ENCODE peak calls at places on chromosomes 12 and 14, in nine cellular contexts. Q is sigmoid colon, P is uterus, C is tibial artery, T is esophagus muscularis mucosa, I is cardiac muscle cell, U is MM.1S, O is left ventricle myocardium inferior, K is stomach. B is an unnamed sample.
A peak's percentile ranks its signal among the peaks of the same experiment; 100 is the strongest.

GRCh38 chr14:64212666-64213065 is 81.5 kb downstream of the ESR2 start:
- DNase-seq in Q (no peak), P (no peak), C (no peak), T (no peak), I (no peak), U (no peak), O (no peak), K (no peak), B (no peak)

GRCh38 chr12:94220804-94221203 is 72.4 kb downstream of the PLXNC1 start:
- DNase-seq in Q (no peak), P (no peak), C (no peak), T (peak; percentile 47), I (no peak), U (no peak), O (no peak), K (no peak), B (no peak)

GRCh38 chr12:52835271-52836041 is 1.3 kb upstream of the KRT79 start:
- DNase-seq in Q (no peak), P (no peak), C (no peak), T (no peak), I (no peak), U (no peak), O (no peak), K (no peak), B (no peak)

GRCh38 chr12:112419269-112420133 is 754 bp downstream of the PTPN11 start:
- DNase-seq in Q (peak; percentile 89), P (peak; percentile 77), C (peak; percentile 75), T (peak; percentile 93), I (peak; percentile 88), U (peak; percentile 19), O (peak; percentile 63), K (peak; percentile 64), B (peak; percentile 50)

GRCh38 chr14:79665556-79665955 is 545.7 kb downstream of the DIO2 start:
- DNase-seq in Q (no peak), P (no peak), C (no peak), T (no peak), I (no peak), U (no peak), O (no peak), K (no peak), B (no peak)

GRCh38 chr14:106044949-106045596 is 518.7 kb downstream of the TMEM121 start:
- DNase-seq in Q (no peak), P (no peak), C (peak; percentile 25), T (no peak), I (no peak), U (no peak), O (no peak), K (peak; percentile 60), B (no peak)

GRCh38 chr14:96745500-96746051 is 51.6 kb upstream of the VRK1 start:
- DNase-seq in Q (peak; percentile 34), P (no peak), C (no peak), T (no peak), I (no peak), U (no peak), O (no peak), K (no peak), B (no peak)

GRCh38 chr14:103088921-103089320 is 4.9 kb downstream of the LBHD2 start:
- DNase-seq in Q (no peak), P (no peak), C (no peak), T (no peak), I (no peak), U (no peak), O (no peak), K (no peak), B (no peak)

GRCh38 chr14:35853225-35853624 is 27.1 kb downstream of the BRMS1L start:
- DNase-seq in Q (no peak), P (no peak), C (no peak), T (no peak), I (no peak), U (no peak), O (no peak), K (no peak), B (no peak)

GRCh38 chr12:85673921-85674420 is 162.2 kb downstream of the RASSF9 start:
- DNase-seq in Q (no peak), P (no peak), C (no peak), T (no peak), I (no peak), U (no peak), O (no peak), K (no peak), B (no peak)

GRCh38 chr12:53208435-53208834 is 1.4 kb upstream of the ITGB7 start:
- DNase-seq in Q (peak; percentile 79), P (no peak), C (no peak), T (no peak), I (no peak), U (no peak), O (no peak), K (no peak), B (no peak)

GRCh38 chr12:26119391-26119981 is 5.4 kb downstream of the BHLHE41 start:
- DNase-seq in Q (no peak), P (peak; percentile 45), C (no peak), T (no peak), I (peak; percentile 80), U (peak; percentile 71), O (no peak), K (no peak), B (no peak)

GRCh38 chr12:10959777-10960176 is 20.7 kb upstream of the TAS2R14 start:
- DNase-seq in Q (no peak), P (no peak), C (no peak), T (no peak), I (peak; percentile 25), U (no peak), O (no peak), K (no peak), B (no peak)

GRCh38 chr14:100731846-100732765 is 5.4 kb downstream of the DLK1 start:
- DNase-seq in Q (peak; percentile 52), P (no peak), C (no peak), T (no peak), I (no peak), U (no peak), O (no peak), K (no peak), B (no peak)

GRCh38 chr14:100734031-100734990 is 7.6 kb downstream of the DLK1 start:
- DNase-seq in Q (peak; percentile 50), P (no peak), C (no peak), T (no peak), I (no peak), U (no peak), O (no peak), K (no peak), B (no peak)

GRCh38 chr14:100733152-100733850 is 6.6 kb downstream of the DLK1 start:
- DNase-seq in Q (peak; percentile 18), P (no peak), C (no peak), T (no peak), I (no peak), U (no peak), O (no peak), K (no peak), B (no peak)

GRCh38 chr14:100731011-100731670 is 4.4 kb downstream of the DLK1 start:
- DNase-seq in Q (no peak), P (no peak), C (no peak), T (no peak), I (no peak), U (no peak), O (no peak), K (no peak), B (no peak)

DNA sequence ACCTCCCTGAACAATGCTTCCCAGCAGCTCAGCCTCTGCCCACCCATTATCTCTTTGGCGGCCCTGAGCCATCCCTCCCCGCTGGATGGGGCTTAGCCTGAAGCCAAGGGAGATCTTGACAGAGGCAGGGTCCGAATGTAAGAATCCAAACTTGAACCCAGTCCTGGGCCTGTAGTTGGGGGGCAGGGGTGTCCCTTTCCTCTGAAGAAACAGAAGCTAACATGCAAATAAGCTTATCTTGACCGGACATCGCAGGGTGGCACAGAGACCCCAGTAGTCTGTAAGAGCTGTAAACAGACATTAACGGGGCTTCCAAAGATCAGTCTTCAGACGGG is 6.0 kb downstream of the DLK1 start:
- DNase-seq in Q (no peak), P (no peak), C (no peak), T (no peak), I (no peak), U (no peak), O (no peak), K (no peak), B (no peak)
- H3K27me3 ChIP-seq in Q (peaks cover 25% of the 10 kb centered on the region), P (peaks cover 9% of the 10 kb centered on the region), C (peaks cover 41% of the 10 kb centered on the region), T (no peaks in the 10 kb centered on the region), I (peaks cover 17% of the 10 kb centered on the region), U (peaks cover 35% of the 10 kb centered on the region), O (peaks cover 97% of the 10 kb centered on the region), K (peaks cover 5% of the 10 kb centered on the region), B (peaks cover 46% of the 10 kb centered on the region)

DNA sequence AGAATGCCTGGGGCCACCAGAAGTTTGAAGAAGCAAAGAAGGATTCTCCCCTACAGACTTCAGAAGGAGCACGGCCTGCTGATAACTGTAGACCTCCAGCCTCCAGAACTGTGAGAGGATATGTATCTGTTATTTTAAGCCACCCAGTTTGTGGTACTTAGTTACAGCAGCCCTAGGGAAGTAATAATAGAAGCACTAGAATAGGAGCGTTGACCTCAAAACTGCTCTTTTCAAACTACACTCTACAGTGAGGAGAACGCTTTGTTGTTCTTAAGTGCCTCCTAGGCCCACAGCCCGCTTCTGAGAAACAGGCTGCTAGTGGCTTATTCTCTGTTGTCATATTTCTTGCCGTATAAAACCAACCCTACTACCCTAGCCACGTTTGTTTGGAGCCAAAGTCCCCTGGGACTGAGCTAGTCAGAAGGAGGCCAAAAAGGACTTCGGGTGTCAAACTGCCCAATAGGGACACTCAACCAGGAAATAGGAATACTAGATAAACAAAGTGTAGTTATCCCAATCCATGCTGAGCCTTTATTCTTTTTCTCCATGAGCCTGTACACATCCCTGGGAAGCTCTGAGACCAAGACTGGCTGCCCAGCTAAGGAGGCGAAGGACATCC is 38.5 kb upstream of the FRS2 start:
- DNase-seq in Q (no peak), P (no peak), C (no peak), T (no peak), I (no peak), U (no peak), O (no peak), K (no peak), B (no peak)
- H3K27ac ChIP-seq in Q (no peak overlapping the region), P (peak overlapping the region; percentile 34), C (peak overlapping the region; percentile 69), T (peak overlapping the region; percentile 78), I (peak overlapping the region; percentile 84), U (peak overlapping the region; percentile 54), O (peak overlapping the region; percentile 80), K (peak overlapping the region; percentile 13), B (no peak overlapping the region)

GRCh38 chr14:73723799-73724621 is 9.8 kb upstream of the PNMA1 start:
- DNase-seq in Q (peak; percentile 96), P (peak; percentile 92), C (peak; percentile 89), T (peak; percentile 93), I (peak; percentile 99), U (no peak), O (peak; percentile 70), K (peak; percentile 63), B (peak; percentile 87)
- TF ChIP-seq CTCF in Q (peak; percentile 16), P (peak; percentile 42), C (peak; percentile 32), T (peak; percentile 7), I (no peak), U (no peak), O (peak; percentile 38), K (peak; percentile 15), B (peak; percentile 34)

DNA sequence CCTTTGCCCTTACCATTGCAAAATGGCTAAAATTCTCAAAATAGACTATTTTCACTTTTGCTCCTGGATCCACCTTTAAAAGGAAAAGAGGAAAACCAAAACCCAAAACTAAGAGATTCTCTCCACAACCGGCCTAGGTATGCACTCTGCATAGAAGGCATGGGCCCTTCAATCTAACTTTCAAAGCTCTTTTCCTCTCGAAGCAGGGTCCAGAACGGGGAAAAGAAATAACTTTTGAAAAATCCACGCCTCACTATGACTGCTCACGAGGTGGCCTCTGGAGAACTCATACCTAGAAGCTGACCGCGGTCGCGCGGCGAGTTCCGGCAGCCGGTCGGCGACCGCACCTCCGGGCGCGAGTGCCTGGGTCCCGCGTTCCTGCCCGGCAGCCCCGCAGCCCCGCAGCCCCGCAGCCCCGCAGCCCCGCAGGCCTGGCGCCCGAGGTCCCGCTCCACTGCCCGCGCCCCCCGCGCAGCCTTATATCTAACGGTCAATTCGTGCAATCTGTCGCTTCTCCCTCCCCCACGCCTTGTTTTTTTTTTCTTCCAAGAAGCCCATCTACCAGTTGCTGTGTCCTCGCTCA is 2.6 kb downstream of the OTX2 start:
- DNase-seq in Q (no peak), P (no peak), C (no peak), T (no peak), I (no peak), U (peak; percentile 12), O (no peak), K (no peak), B (no peak)
- H3K27me3 ChIP-seq in Q (peaks cover 93% of the 10 kb centered on the region), P (peaks cover 85% of the 10 kb centered on the region), C (peaks cover 98% of the 10 kb centered on the region), T (no peaks in the 10 kb centered on the region), I (peaks cover 100% of the 10 kb centered on the region), U (no peaks in the 10 kb centered on the region), O (peaks cover 100% of the 10 kb centered on the region), K (peaks cover 61% of the 10 kb centered on the region), B (peaks cover 86% of the 10 kb centered on the region)